ENCODE peak calls at places on chromosomes 5 and 9, in six cellular contexts. One of them, this sample, is unnamed.

GRCh38 chr5:94855543-94855942 is 237.1 kb downstream of the SLF1 start:
- DNase-seq in stimulated activated CD4-positive, alpha-beta T cell treated with anti-CD3 and anti-CD28 coated beads, Interleukin-1b, Interleukin-23, amount 100 ng/mL, for 4 hours: no peak
- DNase-seq in GM13977: no peak
- DNase-seq in GM03348: no peak
- DNase-seq in transverse colon: no peak
- DNase-seq in activated naive CD8-positive, alpha-beta T cell treated with anti-CD3 and anti-CD28 coated beads, Interleukin-2, amount 50 U/mL, for 24 hours: no peak
- DNase-seq in this sample: no peak

GRCh38 chr9:128113526-128114325 is 13.8 kb downstream of the PTGES2 start:
- DNase-seq in stimulated activated CD4-positive, alpha-beta T cell treated with anti-CD3 and anti-CD28 coated beads, Interleukin-1b, Interleukin-23, amount 100 ng/mL, for 4 hours: no peak
- DNase-seq in GM13977: no peak
- DNase-seq in GM03348: no peak
- DNase-seq in transverse colon: peak; percentile 34
- DNase-seq in activated naive CD8-positive, alpha-beta T cell treated with anti-CD3 and anti-CD28 coated beads, Interleukin-2, amount 50 U/mL, for 24 hours: no peak
- DNase-seq in this sample: no peak

GRCh38 chr5:38557309-38557710 is 864 bp upstream of the LIFR start:
- DNase-seq in stimulated activated CD4-positive, alpha-beta T cell treated with anti-CD3 and anti-CD28 coated beads, Interleukin-1b, Interleukin-23, amount 100 ng/mL, for 4 hours: no peak
- DNase-seq in GM13977: no peak
- DNase-seq in GM03348: no peak
- DNase-seq in transverse colon: no peak
- DNase-seq in activated naive CD8-positive, alpha-beta T cell treated with anti-CD3 and anti-CD28 coated beads, Interleukin-2, amount 50 U/mL, for 24 hours: no peak
- DNase-seq in this sample: no peak

GRCh38 chr5:95241155-95241554 is 43.7 kb downstream of the MCTP1 start:
- DNase-seq in stimulated activated CD4-positive, alpha-beta T cell treated with anti-CD3 and anti-CD28 coated beads, Interleukin-1b, Interleukin-23, amount 100 ng/mL, for 4 hours: no peak
- DNase-seq in GM13977: no peak
- DNase-seq in GM03348: no peak
- DNase-seq in transverse colon: no peak
- DNase-seq in activated naive CD8-positive, alpha-beta T cell treated with anti-CD3 and anti-CD28 coated beads, Interleukin-2, amount 50 U/mL, for 24 hours: no peak
- DNase-seq in this sample: no peak

GRCh38 chr5:38556599-38557308 is at the start of gene LIFR:
- DNase-seq in stimulated activated CD4-positive, alpha-beta T cell treated with anti-CD3 and anti-CD28 coated beads, Interleukin-1b, Interleukin-23, amount 100 ng/mL, for 4 hours: peak; percentile 42
- DNase-seq in GM13977: peak; percentile 66
- DNase-seq in GM03348: peak; percentile 96
- DNase-seq in transverse colon: peak; percentile 51
- DNase-seq in activated naive CD8-positive, alpha-beta T cell treated with anti-CD3 and anti-CD28 coated beads, Interleukin-2, amount 50 U/mL, for 24 hours: peak; percentile 52
- DNase-seq in this sample: peak; percentile 81

GRCh38 chr5:160685695-160686094 is 166.3 kb downstream of the ATP10B start:
- DNase-seq in stimulated activated CD4-positive, alpha-beta T cell treated with anti-CD3 and anti-CD28 coated beads, Interleukin-1b, Interleukin-23, amount 100 ng/mL, for 4 hours: no peak
- DNase-seq in GM13977: peak; percentile 28
- DNase-seq in GM03348: no peak
- DNase-seq in transverse colon: no peak
- DNase-seq in activated naive CD8-positive, alpha-beta T cell treated with anti-CD3 and anti-CD28 coated beads, Interleukin-2, amount 50 U/mL, for 24 hours: no peak
- DNase-seq in this sample: no peak

GRCh38 chr5:134132372-134133212 is 18.1 kb downstream of the TCF7 start:
- DNase-seq in stimulated activated CD4-positive, alpha-beta T cell treated with anti-CD3 and anti-CD28 coated beads, Interleukin-1b, Interleukin-23, amount 100 ng/mL, for 4 hours: no peak
- DNase-seq in GM13977: peak; percentile 72
- DNase-seq in GM03348: no peak
- DNase-seq in transverse colon: no peak
- DNase-seq in activated naive CD8-positive, alpha-beta T cell treated with anti-CD3 and anti-CD28 coated beads, Interleukin-2, amount 50 U/mL, for 24 hours: peak; percentile 78
- DNase-seq in this sample: no peak

GRCh38 chr5:83488271-83488670 is 16.7 kb downstream of the VCAN start:
- DNase-seq in stimulated activated CD4-positive, alpha-beta T cell treated with anti-CD3 and anti-CD28 coated beads, Interleukin-1b, Interleukin-23, amount 100 ng/mL, for 4 hours: no peak
- DNase-seq in GM13977: no peak
- DNase-seq in GM03348: no peak
- DNase-seq in transverse colon: no peak
- DNase-seq in activated naive CD8-positive, alpha-beta T cell treated with anti-CD3 and anti-CD28 coated beads, Interleukin-2, amount 50 U/mL, for 24 hours: no peak
- DNase-seq in this sample: no peak

GRCh38 chr5:68565427-68565826 is 349.9 kb downstream of the PIK3R1 start:
- DNase-seq in stimulated activated CD4-positive, alpha-beta T cell treated with anti-CD3 and anti-CD28 coated beads, Interleukin-1b, Interleukin-23, amount 100 ng/mL, for 4 hours: no peak
- DNase-seq in GM13977: peak; percentile 9
- DNase-seq in GM03348: no peak
- DNase-seq in transverse colon: no peak
- DNase-seq in activated naive CD8-positive, alpha-beta T cell treated with anti-CD3 and anti-CD28 coated beads, Interleukin-2, amount 50 U/mL, for 24 hours: peak; percentile 4
- DNase-seq in this sample: no peak

GRCh38 chr9:3247211-3247610 is 278.6 kb downstream of the RFX3 start:
- DNase-seq in stimulated activated CD4-positive, alpha-beta T cell treated with anti-CD3 and anti-CD28 coated beads, Interleukin-1b, Interleukin-23, amount 100 ng/mL, for 4 hours: no peak
- DNase-seq in GM13977: no peak
- DNase-seq in GM03348: no peak
- DNase-seq in transverse colon: no peak
- DNase-seq in activated naive CD8-positive, alpha-beta T cell treated with anti-CD3 and anti-CD28 coated beads, Interleukin-2, amount 50 U/mL, for 24 hours: no peak
- DNase-seq in this sample: no peak

GRCh38 chr5:108884736-108885135 is 137.0 kb downstream of the FER start:
- DNase-seq in stimulated activated CD4-positive, alpha-beta T cell treated with anti-CD3 and anti-CD28 coated beads, Interleukin-1b, Interleukin-23, amount 100 ng/mL, for 4 hours: no peak
- DNase-seq in GM13977: no peak
- DNase-seq in GM03348: no peak
- DNase-seq in transverse colon: no peak
- DNase-seq in activated naive CD8-positive, alpha-beta T cell treated with anti-CD3 and anti-CD28 coated beads, Interleukin-2, amount 50 U/mL, for 24 hours: no peak
- DNase-seq in this sample: no peak

GRCh38 chr5:158039911-158040347 is 181.0 kb upstream of the CLINT1 start:
- DNase-seq in stimulated activated CD4-positive, alpha-beta T cell treated with anti-CD3 and anti-CD28 coated beads, Interleukin-1b, Interleukin-23, amount 100 ng/mL, for 4 hours: no peak
- DNase-seq in GM13977: peak; percentile 48
- DNase-seq in GM03348: no peak
- DNase-seq in transverse colon: no peak
- DNase-seq in activated naive CD8-positive, alpha-beta T cell treated with anti-CD3 and anti-CD28 coated beads, Interleukin-2, amount 50 U/mL, for 24 hours: no peak
- DNase-seq in this sample: no peak

GRCh38 chr5:63931841-63932240 is 30.4 kb downstream of the HTR1A start:
- DNase-seq in stimulated activated CD4-positive, alpha-beta T cell treated with anti-CD3 and anti-CD28 coated beads, Interleukin-1b, Interleukin-23, amount 100 ng/mL, for 4 hours: no peak
- DNase-seq in GM13977: no peak
- DNase-seq in GM03348: no peak
- DNase-seq in transverse colon: no peak
- DNase-seq in activated naive CD8-positive, alpha-beta T cell treated with anti-CD3 and anti-CD28 coated beads, Interleukin-2, amount 50 U/mL, for 24 hours: no peak
- DNase-seq in this sample: no peak

GRCh38 chr5:2277886-2278285 is 395.2 kb upstream of the IRX4 start:
- DNase-seq in stimulated activated CD4-positive, alpha-beta T cell treated with anti-CD3 and anti-CD28 coated beads, Interleukin-1b, Interleukin-23, amount 100 ng/mL, for 4 hours: no peak
- DNase-seq in GM13977: no peak
- DNase-seq in GM03348: no peak
- DNase-seq in transverse colon: no peak
- DNase-seq in activated naive CD8-positive, alpha-beta T cell treated with anti-CD3 and anti-CD28 coated beads, Interleukin-2, amount 50 U/mL, for 24 hours: no peak
- DNase-seq in this sample: no peak

GRCh38 chr5:149039501-149039900 is 23.4 kb downstream of the SH3TC2 start:
- DNase-seq in stimulated activated CD4-positive, alpha-beta T cell treated with anti-CD3 and anti-CD28 coated beads, Interleukin-1b, Interleukin-23, amount 100 ng/mL, for 4 hours: no peak
- DNase-seq in GM13977: no peak
- DNase-seq in GM03348: no peak
- DNase-seq in transverse colon: no peak
- DNase-seq in activated naive CD8-positive, alpha-beta T cell treated with anti-CD3 and anti-CD28 coated beads, Interleukin-2, amount 50 U/mL, for 24 hours: no peak
- DNase-seq in this sample: no peak

GRCh38 chr5:6827815-6828214 is 114.6 kb downstream of the TENT4A start:
- DNase-seq in stimulated activated CD4-positive, alpha-beta T cell treated with anti-CD3 and anti-CD28 coated beads, Interleukin-1b, Interleukin-23, amount 100 ng/mL, for 4 hours: no peak
- DNase-seq in GM13977: peak; percentile 40
- DNase-seq in GM03348: no peak
- DNase-seq in transverse colon: no peak
- DNase-seq in activated naive CD8-positive, alpha-beta T cell treated with anti-CD3 and anti-CD28 coated beads, Interleukin-2, amount 50 U/mL, for 24 hours: peak; percentile 14
- DNase-seq in this sample: no peak

GRCh38 chr5:123585871-123586270 is 73.9 kb downstream of the CSNK1G3 start:
- DNase-seq in stimulated activated CD4-positive, alpha-beta T cell treated with anti-CD3 and anti-CD28 coated beads, Interleukin-1b, Interleukin-23, amount 100 ng/mL, for 4 hours: no peak
- DNase-seq in GM13977: no peak
- DNase-seq in GM03348: no peak
- DNase-seq in transverse colon: no peak
- DNase-seq in activated naive CD8-positive, alpha-beta T cell treated with anti-CD3 and anti-CD28 coated beads, Interleukin-2, amount 50 U/mL, for 24 hours: no peak
- DNase-seq in this sample: no peak